ENCODE peak calls at places on chromosomes 6 and 20, in six cellular contexts. H is hepatocyte, U is neural progenitor cell, D is GM23248, Z is HCT116, V is PC-3. L is an unnamed sample. For H3K4me1, the result is how much of the 10 kb centered on the place peaks cover.

GRCh38 chr6:137811121-137811911 is 55.7 kb upstream of the TNFAIP3 start:
- DNase-seq in D (peak), Z (peak), U (peak), H (peak), V (peak), L (peak)

GRCh38 chr20:23673209-23673608 is 15.6 kb downstream of the CST4 start:
- DNase-seq in D (no peak), H (no peak), V (no peak), U (no peak), Z (no peak), L (no peak)

GRCh38 chr20:33653218-33653899 is 8.8 kb upstream of the C20orf144 start:
- DNase-seq in V (peak), D (peak), U (peak), H (peak), Z (peak), L (peak)

GRCh38 chr6:133301739-133302138 is 60.6 kb downstream of the EYA4 start:
- DNase-seq in H (no peak), D (no peak), U (no peak), Z (no peak), V (no peak), L (no peak)

GRCh38 chr20:33789109-33789857 is 21.9 kb upstream of the CHMP4B start:
- DNase-seq in V (peak), U (no peak), Z (peak), D (peak), H (peak), L (no peak)

GRCh38 chr20:23397961-23398360 is 23.3 kb downstream of the NAPB start:
- DNase-seq in U (no peak), Z (no peak), D (peak), H (no peak), V (no peak), L (no peak)

GRCh38 chr6:160188773-160189172 is 67.2 kb downstream of the SLC22A1 start:
- DNase-seq in H (no peak), Z (no peak), V (peak), U (no peak), D (peak), L (no peak)

GRCh38 chr6:2857580-2858337 is 16.1 kb upstream of the SERPINB1 start:
- DNase-seq in D (no peak), U (no peak), V (peak), H (peak), Z (peak), L (no peak)

GRCh38 chr6:155141002-155141401 is 122.8 kb upstream of the CLDN20 start:
- DNase-seq in Z (no peak), U (no peak), H (no peak), V (no peak), D (no peak), L (no peak)

GRCh38 chr6:127695108-127695507 is 118.1 kb downstream of the C6orf58 start:
- DNase-seq in H (no peak), D (no peak), U (no peak), V (no peak), Z (no peak), L (no peak)

GRCh38 chr20:49909499-49910339 is 5.6 kb downstream of the SPATA2 start:
- DNase-seq in H (peak), V (no peak), D (no peak), U (peak), Z (no peak), L (peak)

GRCh38 chr6:112640895-112641294 is 293.8 kb downstream of the RFPL4B start:
- DNase-seq in Z (no peak), V (peak), U (no peak), D (peak), H (no peak), L (no peak)

GRCh38 chr20:62365814-62366369 is 1.2 kb downstream of the LAMA5 start:
- DNase-seq in H (peak), U (peak), Z (no peak), D (no peak), V (peak), L (peak)

GRCh38 chr6:132062626-132063025 is 111.5 kb upstream of the CCN2 start:
- DNase-seq in D (no peak), U (no peak), H (no peak), V (no peak), Z (no peak), L (no peak)

GRCh38 chr20:24781061-24781980 is 167.7 kb upstream of the CST7 start:
- DNase-seq in Z (no peak), U (peak), D (peak), V (peak), H (peak), L (peak)

GRCh38 chr20:59825944-59826759 is 107.3 kb downstream of the SYCP2 start:
- DNase-seq in D (no peak), Z (no peak), H (peak), V (peak), U (no peak), L (no peak)

GRCh38 chr20:3209023-3209945 is at the start of gene ITPA:
- DNase-seq in H (peak), Z (no peak), V (peak), U (peak), D (peak), L (peak)

GRCh38 chr6:18640134-18640533 is 253.0 kb downstream of the RNF144B start:
- DNase-seq in H (no peak), Z (no peak), U (no peak), V (no peak), D (no peak), L (no peak)

GRCh38 chr20:46905364-46906125 is 10.9 kb downstream of the EYA2 start:
- DNase-seq in D (peak), Z (no peak), U (no peak), H (no peak), V (peak), L (no peak)

GRCh38 chr20:17663486-17663885 is 18.6 kb downstream of the RRBP1 start:
- DNase-seq in Z (no peak), U (peak), V (no peak), H (no peak), D (peak), L (peak)

GRCh38 chr6:12047304-12047703 is 35.2 kb downstream of the HIVEP1 start:
- DNase-seq in Z (no peak), U (no peak), V (no peak), D (no peak), H (no peak), L (no peak)
- TF ChIP-seq EZH2phosphoT487 in Z (no peak), U (no peak), V (no peak), D (no peak), H (no peak), L (no peak)

GRCh38 chr20:45342863-45343444 is 5.3 kb downstream of the SDC4 start:
- DNase-seq in U (no peak), V (no peak), D (no peak), H (no peak), Z (no peak), L (no peak)

GRCh38 chr20:45340951-45341350 is 7.3 kb downstream of the SDC4 start:
- DNase-seq in Z (no peak), U (peak), D (no peak), V (no peak), H (peak), L (peak)

GRCh38 chr20:45340236-45340847 is 7.9 kb downstream of the SDC4 start:
- DNase-seq in U (no peak), D (no peak), Z (no peak), H (peak), V (no peak), L (no peak)

GRCh38 chr20:45341939-45342862 is 6.0 kb downstream of the SDC4 start:
- DNase-seq in H (peak), Z (no peak), D (peak), U (peak), V (peak), L (peak)

DNA sequence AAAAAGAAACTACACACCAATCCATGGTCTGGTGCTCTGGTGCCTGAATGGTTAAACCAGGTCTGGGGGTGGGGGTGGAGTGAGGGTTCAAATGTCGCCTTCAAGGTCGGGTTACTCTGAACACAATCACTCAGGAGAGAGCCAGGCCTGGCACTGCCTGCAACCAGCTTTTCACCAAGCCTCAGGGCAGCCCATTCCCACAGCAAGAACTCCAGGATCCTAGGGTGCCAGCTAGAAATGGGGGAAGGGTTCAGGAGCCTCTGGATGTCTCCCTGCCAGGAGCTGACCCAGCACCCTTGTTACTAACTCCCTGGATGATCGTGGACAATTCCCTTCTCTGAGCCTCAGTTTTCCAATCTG is 6.7 kb downstream of the SDC4 start:
- DNase-seq in H (no peak), D (no peak), V (no peak), Z (no peak), U (no peak), L (no peak)
- H3K4me1 ChIP-seq in H (half or more), D (half or more), V (half or more), Z (half or more), U (half or more), L (half or more)

GRCh38 chr20:58718729-58719128 is 26.1 kb downstream of the NPEPL1 start:
- DNase-seq in H (peak), U (no peak), Z (no peak), V (no peak), D (no peak), L (no peak)
- TF ChIP-seq EZH2phosphoT487 in H (no peak), U (no peak), Z (no peak), V (no peak), D (no peak), L (no peak)

DNA sequence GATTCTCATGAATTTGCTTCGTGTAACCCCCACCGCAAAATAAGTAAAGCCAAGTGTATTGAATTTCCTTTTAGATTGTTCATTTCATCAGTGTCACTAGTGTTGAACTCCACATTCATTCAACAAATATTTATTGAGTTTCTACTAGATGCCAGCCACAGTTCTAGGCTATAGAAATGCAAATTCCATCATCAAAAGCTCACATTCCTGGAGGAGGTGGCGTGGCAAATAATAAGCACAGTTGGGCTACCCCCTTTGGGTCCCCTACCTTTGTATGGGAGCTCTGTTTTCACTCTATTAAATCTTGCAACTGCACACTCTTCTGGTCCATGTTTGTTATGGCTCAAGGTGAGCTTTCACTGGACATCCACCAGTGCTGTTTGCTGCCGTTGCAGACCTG is 12.7 kb upstream of the ME1 start:
- DNase-seq in V (no peak), H (no peak), U (no peak), Z (no peak), D (no peak), L (peak)
- H3K4me1 ChIP-seq in V (under half), H (under half), U (under half), Z (under half), D (under half), L (under half)

DNA sequence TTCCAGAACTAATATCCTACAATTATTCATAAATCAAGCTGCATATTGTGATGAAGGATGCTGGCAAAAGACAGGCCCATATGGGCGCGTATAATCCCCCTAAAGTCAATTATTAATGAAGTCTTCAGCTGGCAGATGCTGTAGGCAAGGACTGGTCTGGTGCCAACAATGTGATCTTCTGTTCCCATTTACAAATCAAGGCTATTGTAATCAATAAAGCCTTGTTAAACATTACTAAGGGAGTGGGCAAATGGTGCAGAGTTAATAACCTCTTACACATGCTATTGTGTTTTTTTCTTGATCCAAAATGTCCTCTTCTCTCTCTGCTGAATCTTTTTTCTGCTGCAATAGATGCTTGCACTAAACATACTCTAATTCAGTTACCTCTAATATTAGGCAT is 119.0 kb downstream of the ALDH8A1 start:
- DNase-seq in H (no peak), U (no peak), Z (no peak), D (no peak), V (no peak), L (no peak)
- TF ChIP-seq EZH2phosphoT487 in H (no peak), U (no peak), Z (no peak), D (no peak), V (no peak), L (no peak)

DNA sequence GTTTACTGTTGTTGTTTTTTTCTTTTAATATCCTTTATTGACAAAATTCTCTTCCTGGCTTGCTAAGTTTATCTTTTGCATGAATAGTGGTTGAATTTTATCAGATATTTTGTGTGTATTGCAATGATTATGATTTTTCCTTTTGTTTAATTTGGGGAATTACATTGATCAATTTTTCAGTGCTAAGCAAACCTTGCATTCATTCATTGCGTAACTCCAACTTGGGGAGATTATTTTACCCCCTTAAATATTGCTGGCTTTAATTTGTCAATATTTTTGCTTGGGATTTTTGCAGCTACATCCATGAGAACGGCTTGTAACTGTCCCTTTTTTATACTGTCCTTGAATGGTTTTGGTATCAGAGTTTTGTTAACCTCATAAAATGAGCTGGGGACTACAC is 63.4 kb downstream of the SERAC1 start:
- DNase-seq in H (no peak), U (no peak), Z (no peak), D (no peak), V (no peak), L (no peak)
- H3K4me1 ChIP-seq in H (under half), U (under half), Z (under half), D (under half), V (under half), L (under half)

GRCh38 chr6:56713285-56713684 is 70.6 kb upstream of the DST start:
- DNase-seq in V (peak), H (peak), D (peak), Z (peak), U (no peak), L (no peak)
- TF ChIP-seq EZH2phosphoT487 in V (no peak), H (no peak), D (no peak), Z (no peak), U (no peak), L (no peak)